ENCODE peak calls at places on chromosome 16, in six cellular contexts. I is fibroblast of lung, B is AG10803, F is natural killer cell, N is stomach, H is A673. V is an unnamed sample.

GRCh38 chr16:75096730-75097129 is 19.9 kb downstream of the LDHD start:
- DNase-seq in N (peak), H (no peak), B (peak), F (no peak), I (no peak), V (no peak)

GRCh38 chr16:84220851-84221250 is 19.0 kb downstream of the KCNG4 start:
- DNase-seq in B (peak), I (peak), N (no peak), H (no peak), F (no peak), V (no peak)

GRCh38 chr16:50093607-50094570 is 28.1 kb downstream of the HEATR3 start:
- DNase-seq in N (peak), B (peak), F (no peak), I (peak), H (peak), V (no peak)

GRCh38 chr16:55502801-55503366 is 6.0 kb upstream of the LPCAT2 start:
- DNase-seq in F (no peak), I (peak), B (peak), H (no peak), N (peak), V (no peak)

GRCh38 chr16:23699100-23699499 is 13.9 kb downstream of the ERN2 start:
- DNase-seq in N (peak), H (no peak), B (no peak), F (no peak), I (no peak), V (no peak)

GRCh38 chr16:81551141-81551808 is 106.7 kb downstream of the CMIP start:
- DNase-seq in H (peak), B (peak), N (no peak), F (no peak), I (peak), V (no peak)

GRCh38 chr16:4273858-4274291 is 1.1 kb upstream of the TFAP4 start:
- DNase-seq in N (peak), I (peak), F (peak), H (peak), B (peak), V (peak)

GRCh38 chr16:65658339-65659275 is 536.7 kb upstream of the CDH11 start:
- DNase-seq in I (peak), N (no peak), H (peak), F (no peak), B (peak), V (no peak)

GRCh38 chr16:88910284-88911147 is 44.1 kb upstream of the PABPN1L start:
- DNase-seq in I (peak), H (no peak), N (no peak), B (no peak), F (no peak), V (no peak)

GRCh38 chr16:56424404-56424765 is 960 bp downstream of the AMFR start:
- DNase-seq in B (no peak), F (no peak), H (no peak), I (peak), N (no peak), V (no peak)

GRCh38 chr16:30609928-30610839 is at the start of gene ZNF689:
- DNase-seq in I (peak), F (peak), H (peak), N (peak), B (peak), V (peak)
- TF ChIP-seq CTCF in I (no peak), F (no peak), H (no peak), N (peak), B (no peak), V (no peak)

GRCh38 chr16:85825326-85825725 is 25.8 kb downstream of the COX4I1 start:
- DNase-seq in F (no peak), B (no peak), H (no peak), N (no peak), I (no peak), V (no peak)
- TF ChIP-seq CTCF in F (no peak), B (no peak), H (peak), N (no peak), I (no peak), V (no peak)

DNA sequence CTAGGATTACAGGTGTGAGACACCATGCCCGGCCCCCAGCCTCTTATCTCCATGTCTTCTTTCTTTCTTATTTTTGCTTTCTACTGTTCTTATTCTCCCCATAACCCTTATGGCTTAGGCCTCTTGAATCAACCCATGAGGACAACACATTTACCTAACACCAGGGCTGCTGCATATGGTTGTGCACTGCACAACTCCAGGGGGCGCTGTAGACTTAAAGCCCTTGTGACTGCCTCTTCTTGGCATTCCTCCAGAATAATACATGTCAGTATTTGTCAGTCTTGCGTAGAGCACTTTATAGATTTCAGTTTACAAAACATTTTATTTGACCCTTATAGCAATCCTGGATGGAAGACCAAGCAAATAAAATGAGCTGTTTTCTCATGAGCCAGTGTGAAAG is 225.0 kb upstream of the SALL1 start:
- DNase-seq in F (no peak), I (no peak), H (peak), B (no peak), N (no peak), V (no peak)
- TF ChIP-seq CTCF in F (no peak), I (no peak), H (peak), B (no peak), N (no peak), V (no peak)

GRCh38 chr16:68447721-68448359 is 468 bp downstream of the SMPD3 start:
- DNase-seq in H (no peak), N (no peak), B (no peak), F (no peak), I (no peak), V (no peak)

GRCh38 chr16:68448360-68448970 is at the start of gene SMPD3:
- DNase-seq in I (peak), N (peak), B (peak), F (peak), H (peak), V (peak)

GRCh38 chr16:68444058-68444657 is 4.2 kb downstream of the SMPD3 start:
- DNase-seq in F (no peak), B (no peak), I (peak), H (peak), N (peak), V (no peak)

GRCh38 chr16:68446941-68447675 is 1.2 kb downstream of the SMPD3 start:
- DNase-seq in B (no peak), I (no peak), N (no peak), F (no peak), H (no peak), V (no peak)

DNA sequence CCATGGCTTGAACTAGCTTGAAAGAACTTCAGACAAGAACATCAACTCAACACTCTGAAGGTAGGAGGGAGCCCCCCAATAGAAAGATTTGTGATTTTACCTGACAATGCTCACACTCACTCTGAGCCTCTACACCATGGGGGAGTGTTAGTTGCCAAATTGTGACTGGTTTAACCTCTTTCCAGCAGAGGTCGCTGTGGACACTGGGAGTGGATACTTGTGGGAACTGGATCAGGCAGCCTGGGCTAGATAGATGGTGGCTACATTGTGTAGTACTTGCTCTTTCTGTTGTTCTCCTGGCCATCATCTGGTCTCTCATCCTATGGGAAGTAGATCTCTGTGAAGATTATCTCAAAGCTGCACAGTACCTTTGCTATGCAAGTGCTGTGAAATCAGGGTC is 2.9 kb downstream of the SMPD3 start:
- DNase-seq in I (no peak), F (no peak), N (peak), B (no peak), H (peak), V (no peak)
- TF ChIP-seq CTCF in I (peak), F (no peak), N (peak), B (peak), H (peak), V (no peak)

GRCh38 chr16:1825864-1826690 is 548 bp downstream of the HAGH start:
- DNase-seq in H (peak), F (no peak), B (peak), N (peak), I (peak), V (no peak)
- TF ChIP-seq CTCF in H (no peak), F (no peak), B (no peak), N (no peak), I (no peak), V (no peak)

GRCh38 chr16:68236804-68237242 is 896 bp upstream of the ESRP2 start:
- DNase-seq in H (no peak), F (no peak), I (no peak), B (no peak), N (no peak), V (peak)

GRCh38 chr16:68233835-68234187 is 2.1 kb downstream of the ESRP2 start:
- DNase-seq in F (no peak), N (no peak), B (peak), I (no peak), H (no peak), V (no peak)

GRCh38 chr16:68235882-68236803 is at the start of gene ESRP2:
- DNase-seq in H (no peak), I (no peak), F (no peak), N (peak), B (no peak), V (peak)

GRCh38 chr16:68234188-68235104 is 1.5 kb downstream of the ESRP2 start:
- DNase-seq in H (no peak), B (no peak), I (no peak), F (no peak), N (peak), V (no peak)

GRCh38 chr16:68235105-68235881 is 634 bp downstream of the ESRP2 start:
- DNase-seq in N (peak), I (no peak), H (no peak), B (no peak), F (no peak), V (no peak)
- TF ChIP-seq CTCF in N (no peak), I (no peak), H (no peak), B (no peak), F (no peak), V (no peak)

DNA sequence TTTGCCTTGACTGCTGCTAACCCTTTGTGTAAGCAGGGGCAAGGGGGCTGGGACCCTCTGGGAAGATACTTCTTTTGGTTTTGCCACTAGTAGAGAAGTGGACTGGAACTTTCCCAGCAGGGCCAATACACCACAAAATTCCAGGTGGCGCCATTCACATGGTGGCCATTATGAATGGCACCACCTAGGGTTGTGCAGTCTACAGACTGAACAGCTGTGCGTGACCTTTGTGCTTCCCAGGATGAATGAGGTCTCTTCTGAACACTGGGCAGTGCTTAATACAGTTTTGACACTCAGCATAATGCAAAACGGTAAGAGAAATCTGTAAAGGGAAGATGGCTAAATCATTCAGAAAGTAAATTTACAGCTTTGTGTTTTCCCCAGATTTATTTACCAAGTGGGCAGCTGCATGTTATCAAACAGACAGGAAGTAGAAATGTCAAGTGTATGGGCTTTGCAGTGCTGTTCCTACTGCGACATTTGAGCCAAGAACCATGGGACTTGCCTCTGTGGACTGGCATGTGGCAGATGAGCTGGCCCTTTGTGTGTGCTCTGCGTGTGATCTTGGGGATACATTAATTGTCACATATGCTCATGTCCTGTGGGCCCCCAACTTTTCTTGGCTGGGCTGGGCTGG is 9.2 kb downstream of the SYT17 start:
- DNase-seq in I (no peak), N (no peak), F (no peak), H (no peak), B (no peak), V (no peak)
- TF ChIP-seq CTCF in I (no peak), N (no peak), F (no peak), H (peak), B (no peak), V (no peak)

GRCh38 chr16:83068686-83069085 is 441.9 kb downstream of the CDH13 start:
- DNase-seq in N (no peak), F (no peak), B (peak), H (peak), I (peak), V (no peak)
- TF ChIP-seq CTCF in N (no peak), F (no peak), B (peak), H (peak), I (peak), V (no peak)

V was measured in activated B cell treated with CpG ODN at 0.5 μM for 24 hours.